ENCODE peak calls at places on chromosome 17, in eight cellular contexts. Q is astrocyte of the spinal cord, I is NCI-H460, U is uterus, E is NCI-H2171 treated with DMSO at 0.1 percent for 48 hours, O is neural crest cell, W is heart left ventricle, K is thoracic aorta. M is an unnamed sample.

GRCh38 chr17:43582426-43582825 is 36.3 kb upstream of the ETV4 start:
- DNase-seq in Q (no peak), I (no peak), U (no peak), E (no peak), O (no peak), W (no peak), K (no peak), M (no peak)

GRCh38 chr17:76946111-76946771 is 78.0 kb downstream of the MGAT5B start:
- DNase-seq in Q (no peak), I (no peak), U (no peak), E (no peak), O (no peak), W (no peak), K (no peak), M (no peak)

GRCh38 chr17:20008242-20009051 is 712 bp upstream of the SPECC1 start:
- DNase-seq in Q (no peak), I (no peak), U (peak; percentile 27), E (no peak), O (no peak), W (peak; percentile 25), K (no peak), M (peak; percentile 42)

GRCh38 chr17:61490540-61490975 is 38.3 kb downstream of the TBX4 start:
- DNase-seq in Q (peak; percentile 24), I (peak; percentile 70), U (no peak), E (no peak), O (no peak), W (no peak), K (no peak), M (peak; percentile 79)

GRCh38 chr17:8366231-8366630 is 10.3 kb downstream of the KRABD2 start:
- DNase-seq in Q (peak; percentile 52), I (no peak), U (peak; percentile 44), E (no peak), O (no peak), W (no peak), K (no peak), M (no peak)

GRCh38 chr17:17439971-17440843 is 36.6 kb upstream of the MED9 start:
- DNase-seq in Q (peak; percentile 63), I (peak; percentile 58), U (peak; percentile 30), E (peak; percentile 49), O (peak; percentile 60), W (peak; percentile 44), K (no peak), M (peak; percentile 53)

GRCh38 chr17:37176683-37177082 is 199.1 kb upstream of the C17orf78 start:
- DNase-seq in Q (peak; percentile 61), I (no peak), U (no peak), E (peak; percentile 63), O (no peak), W (no peak), K (no peak), M (no peak)

GRCh38 chr17:20267459-20267842 is 199.9 kb downstream of the LGALS9B start:
- DNase-seq in Q (no peak), I (no peak), U (no peak), E (no peak), O (no peak), W (no peak), K (no peak), M (no peak)

GRCh38 chr17:27475070-27475673 is 18.9 kb downstream of the KSR1 start:
- DNase-seq in Q (no peak), I (no peak), U (no peak), E (no peak), O (no peak), W (no peak), K (no peak), M (no peak)

GRCh38 chr17:82241183-82241925 is 12.5 kb downstream of the SLC16A3 start:
- DNase-seq in Q (peak; percentile 69), I (no peak), U (peak; percentile 81), E (no peak), O (no peak), W (peak; percentile 84), K (peak; percentile 70), M (no peak)

GRCh38 chr17:6085812-6086211 is 15.6 kb downstream of the WSCD1 start:
- DNase-seq in Q (no peak), I (no peak), U (no peak), E (no peak), O (no peak), W (no peak), K (no peak), M (no peak)

GRCh38 chr17:1449412-1449967 is 6.5 kb downstream of the CRK start:
- DNase-seq in Q (no peak), I (no peak), U (no peak), E (no peak), O (no peak), W (no peak), K (no peak), M (no peak)

GRCh38 chr17:58156839-58157803 is 8.9 kb downstream of the OR4D1 start:
- DNase-seq in Q (no peak), I (no peak), U (no peak), E (peak; percentile 80), O (peak; percentile 41), W (peak; percentile 9), K (no peak), M (peak; percentile 12)

GRCh38 chr17:75814900-75815373 is 29.3 kb downstream of the UNC13D start:
- DNase-seq in Q (peak; percentile 76), I (no peak), U (no peak), E (no peak), O (no peak), W (no peak), K (no peak), M (peak; percentile 20)

GRCh38 chr17:7747586-7747985 is 30.0 kb downstream of the DNAH2 start:
- DNase-seq in Q (peak; percentile 46), I (no peak), U (no peak), E (no peak), O (no peak), W (no peak), K (no peak), M (no peak)

GRCh38 chr17:6507535-6507934 is 48.8 kb downstream of the PITPNM3 start:
- DNase-seq in Q (peak; percentile 58), I (peak; percentile 82), U (peak; percentile 51), E (no peak), O (no peak), W (no peak), K (no peak), M (no peak)

GRCh38 chr17:18241229-18241871 is 15.9 kb downstream of the LLGL1 start:
- DNase-seq in Q (no peak), I (no peak), U (no peak), E (no peak), O (no peak), W (no peak), K (no peak), M (no peak)

GRCh38 chr17:63758428-63758827 is 15.0 kb downstream of the CCDC47 start:
- DNase-seq in Q (no peak), I (no peak), U (no peak), E (no peak), O (no peak), W (no peak), K (no peak), M (no peak)

M was measured in hepatocyte.